ENCODE peak calls at places on chromosomes 13 and 19, in six cellular contexts. X is upper lobe of right lung, Y is WTC11, M is fibroblast of lung, Q is cardiac muscle cell, E is H9. U is an unnamed sample.
A peak's percentile ranks its signal among the peaks of the same experiment; 100 is the strongest.

GRCh38 chr19:39951686-39952085 is 17.3 kb upstream of the FCGBP start:
- DNase-seq in Q (peak; percentile 68), Y (no peak), X (no peak), M (peak; percentile 23), E (no peak), U (peak; percentile 25)

GRCh38 chr19:13935765-13936486 is 2.3 kb downstream of the PODNL1 start:
- DNase-seq in M (peak; percentile 37), Y (peak; percentile 70), E (peak; percentile 71), Q (peak; percentile 40), X (no peak), U (no peak)

GRCh38 chr19:14837391-14837790 is 2.4 kb upstream of the OR7A5 start:
- DNase-seq in Y (no peak), M (no peak), E (no peak), X (no peak), Q (no peak), U (no peak)

GRCh38 chr13:81577601-81578000 is 1236.7 kb upstream of the SPRY2 start:
- DNase-seq in E (no peak), Y (no peak), M (peak; percentile 26), Q (peak; percentile 5), X (no peak), U (no peak)

GRCh38 chr19:15177269-15178116 is 23.3 kb downstream of the NOTCH3 start:
- DNase-seq in M (peak; percentile 59), X (peak; percentile 91), E (peak; percentile 87), Q (peak; percentile 78), Y (peak; percentile 92), U (peak; percentile 60)

GRCh38 chr13:83498486-83499190 is 383.6 kb downstream of the SLITRK1 start:
- DNase-seq in Q (peak; percentile 21), M (peak; percentile 51), E (no peak), Y (no peak), X (no peak), U (peak; percentile 10)

GRCh38 chr19:16627928-16628182 is 149 bp downstream of the MED26 start:
- DNase-seq in Q (no peak), E (no peak), X (no peak), Y (no peak), M (no peak), U (no peak)

GRCh38 chr19:19113040-19113541 is 25.2 kb downstream of the TMEM161A start:
- DNase-seq in Q (peak; percentile 70), Y (peak; percentile 62), X (no peak), E (peak; percentile 84), M (peak; percentile 30), U (peak; percentile 30)

GRCh38 chr13:22262328-22262920 is 591.6 kb downstream of the FGF9 start:
- DNase-seq in M (no peak), X (no peak), E (no peak), Q (no peak), Y (no peak), U (no peak)

GRCh38 chr19:412356-413355 is 3.7 kb upstream of the C2CD4C start:
- DNase-seq in Y (peak; percentile 50), M (no peak), E (peak; percentile 70), Q (no peak), X (peak; percentile 59), U (no peak)

GRCh38 chr13:102703721-102704035 is 8.8 kb upstream of the METTL21C start:
- DNase-seq in X (no peak), M (no peak), Y (no peak), Q (no peak), E (no peak), U (no peak)

GRCh38 chr19:49654581-49654980 is 11.1 kb downstream of the IRF3 start:
- DNase-seq in M (no peak), Y (no peak), Q (no peak), X (no peak), E (no peak), U (no peak)

GRCh38 chr19:39141929-39142328 is 16.3 kb downstream of the PAK4 start:
- DNase-seq in E (no peak), Q (no peak), M (no peak), X (no peak), Y (no peak), U (no peak)

GRCh38 chr19:48977061-48977460 is 12.0 kb downstream of the FTL start:
- DNase-seq in Y (no peak), E (no peak), Q (no peak), M (no peak), X (no peak), U (no peak)

GRCh38 chr13:68439821-68440220 is 1209.7 kb upstream of the PCDH9 start:
- DNase-seq in E (no peak), Q (no peak), M (peak; percentile 81), X (no peak), Y (no peak), U (no peak)

GRCh38 chr19:45443462-45444317 is 20.0 kb upstream of the ERCC1 start:
- DNase-seq in Y (peak; percentile 96), M (peak; percentile 78), E (peak; percentile 98), X (peak; percentile 98), Q (peak; percentile 95), U (peak; percentile 81)
- TF ChIP-seq CTCF in Y (no peak), M (no peak), E (no peak), X (no peak), Q (no peak), U (no peak)

GRCh38 chr13:38863536-38863935 is 127.1 kb downstream of the STOML3 start:
- DNase-seq in Y (no peak), Q (no peak), X (no peak), E (no peak), M (no peak), U (no peak)
- TF ChIP-seq CTCF in Y (no peak), Q (no peak), X (no peak), E (no peak), M (no peak), U (no peak)

GRCh38 chr13:107866666-107867623 is 348.4 kb downstream of the LIG4 start:
- DNase-seq in Q (peak; percentile 58), E (peak; percentile 43), M (peak; percentile 61), X (peak; percentile 66), Y (peak; percentile 44), U (peak; percentile 24)

GRCh38 chr13:107866007-107866665 is 349.2 kb downstream of the LIG4 start:
- DNase-seq in X (peak; percentile 67), Y (peak; percentile 47), E (peak; percentile 58), M (peak; percentile 62), Q (peak; percentile 51), U (no peak)

GRCh38 chr13:107870400-107870799 is 344.9 kb downstream of the LIG4 start:
- DNase-seq in Y (no peak), Q (no peak), X (no peak), M (no peak), E (no peak), U (no peak)

GRCh38 chr13:107865643-107866006 is 349.7 kb downstream of the LIG4 start:
- DNase-seq in X (no peak), E (no peak), M (peak; percentile 32), Q (peak; percentile 29), Y (no peak), U (peak; percentile 8)

GRCh38 chr13:107867701-107868661 is 347.4 kb downstream of the LIG4 start:
- DNase-seq in E (peak; percentile 66), Q (peak; percentile 52), M (peak; percentile 52), Y (peak; percentile 63), X (peak; percentile 74), U (peak; percentile 17)
- TF ChIP-seq CTCF in E (peak; percentile 75), Q (peak; percentile 59), M (peak; percentile 34), Y (peak; percentile 23), X (peak; percentile 33), U (peak; percentile 38)

GRCh38 chr19:56350416-56351045 is 35.9 kb upstream of the ZSCAN5A start:
- DNase-seq in M (peak; percentile 23), Q (peak; percentile 65), Y (peak; percentile 55), E (no peak), X (no peak), U (peak; percentile 62)
- TF ChIP-seq CTCF in M (peak; percentile 85), Q (peak; percentile 90), Y (peak; percentile 81), E (peak; percentile 81), X (peak; percentile 91), U (peak; percentile 93)

DNA sequence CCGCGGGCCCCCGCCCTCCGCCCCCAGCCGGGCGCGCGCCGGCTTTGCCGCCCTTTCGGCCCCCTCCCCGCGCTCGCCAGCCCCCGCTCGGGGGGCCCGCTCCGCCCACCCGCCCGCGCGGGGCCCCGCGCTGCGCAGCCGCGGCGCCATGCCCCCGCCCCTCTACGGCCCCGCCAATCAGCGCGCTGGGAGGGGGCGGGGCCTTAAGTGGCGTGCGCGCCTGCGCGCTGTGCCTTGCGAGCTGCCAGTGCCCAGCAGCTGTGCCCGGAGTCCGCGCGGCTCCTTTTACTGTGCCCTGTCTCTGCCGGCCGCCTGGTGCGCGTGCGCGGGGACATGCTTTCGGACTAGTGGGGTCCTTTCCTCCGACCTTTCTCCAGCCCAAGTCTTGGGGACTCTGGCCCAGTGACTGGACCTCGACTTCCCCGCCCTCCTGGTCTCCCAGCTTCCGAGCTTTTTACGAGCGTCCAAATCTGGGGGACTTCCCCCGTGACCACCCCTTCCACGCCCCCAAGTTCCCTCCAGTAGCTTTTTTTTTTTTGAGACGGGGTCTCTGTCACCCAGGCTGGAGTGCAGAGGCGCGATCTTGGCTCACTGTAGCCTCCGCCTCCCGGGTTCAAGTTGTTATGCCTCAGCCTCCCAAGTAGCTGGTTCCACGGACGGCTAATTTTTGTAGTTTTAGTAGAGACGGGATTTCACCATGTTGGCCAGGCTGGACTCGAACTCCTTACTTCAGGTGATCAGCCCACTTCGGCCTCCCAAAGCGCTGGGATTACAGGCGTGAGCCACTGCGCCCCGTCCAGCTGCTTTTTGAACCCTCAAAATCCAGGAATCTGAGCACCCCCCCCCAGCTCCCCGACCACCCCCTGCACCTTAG is at the start of gene MBD3:
- DNase-seq in M (peak; percentile 85), E (peak; percentile 95), Q (peak; percentile 96), X (peak; percentile 97), Y (peak; percentile 90), U (peak; percentile 92)
- TF ChIP-seq CTCF in M (no peak), E (no peak), Q (no peak), X (no peak), Y (no peak), U (peak; percentile 9)

GRCh38 chr19:29966594-29967249 is 24.7 kb downstream of the URI1 start:
- DNase-seq in Q (peak; percentile 31), E (no peak), M (peak; percentile 19), Y (no peak), X (no peak), U (peak; percentile 56)
- TF ChIP-seq CTCF in Q (peak; percentile 25), E (peak; percentile 31), M (no peak), Y (no peak), X (peak; percentile 20), U (peak; percentile 42)

GRCh38 chr13:32969516-32969941 is 46.7 kb upstream of the KL start:
- DNase-seq in Q (peak; percentile 61), Y (no peak), E (no peak), X (no peak), M (peak; percentile 45), U (peak; percentile 67)

GRCh38 chr13:32961724-32962123 is 54.5 kb upstream of the KL start:
- DNase-seq in M (no peak), Q (no peak), Y (no peak), X (no peak), E (no peak), U (no peak)

GRCh38 chr13:32962342-32962741 is 53.9 kb upstream of the KL start:
- DNase-seq in E (no peak), M (no peak), X (no peak), Q (no peak), Y (no peak), U (no peak)

DNA sequence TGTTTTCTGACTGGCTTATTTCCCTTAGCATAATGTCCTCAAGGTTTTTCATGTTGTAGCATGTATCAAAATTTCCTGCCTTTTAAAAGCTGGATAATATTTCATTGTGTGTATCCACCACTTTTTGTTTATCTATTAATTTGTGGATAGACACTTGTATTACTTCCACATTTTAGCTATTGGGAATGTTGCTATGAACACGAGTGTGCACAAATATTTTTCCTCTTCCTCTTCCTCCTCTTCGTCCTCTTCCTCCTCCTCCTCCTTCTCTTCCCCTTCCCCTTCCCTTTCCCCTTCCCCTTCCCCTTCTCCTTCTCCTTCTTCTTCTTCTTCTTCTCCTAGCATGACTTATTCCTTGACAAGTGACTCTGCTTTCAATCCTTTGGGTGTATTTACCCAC is 51.2 kb upstream of the KL start:
- DNase-seq in E (no peak), Q (no peak), Y (no peak), M (no peak), X (no peak), U (no peak)
- TF ChIP-seq CTCF in E (no peak), Q (no peak), Y (no peak), M (no peak), X (no peak), U (no peak)

U was measured in fibroblast of the aortic adventitia.